ENCODE peak calls at places on chromosome 15, in five cellular contexts. I, O, Z, W and F are unnamed samples.

GRCh38 chr15:26372712-26373111 is 400.2 kb downstream of the GABRB3 start:
- DNase-seq in I (no peak), O (peak; percentile 5), Z (no peak), W (no peak), F (no peak)

GRCh38 chr15:90890839-90891238 is 6.5 kb downstream of the FES start:
- DNase-seq in I (no peak), O (no peak), Z (no peak), W (no peak), F (no peak)

GRCh38 chr15:50552238-50552637 is 5.8 kb upstream of the USP50 start:
- DNase-seq in I (no peak), O (no peak), Z (no peak), W (no peak), F (no peak)

GRCh38 chr15:99096173-99096893 is 8.5 kb upstream of the SYNM start:
- DNase-seq in I (no peak), O (no peak), Z (no peak), W (no peak), F (no peak)

GRCh38 chr15:98069256-98069655 is 108.8 kb downstream of the ARRDC4 start:
- DNase-seq in I (no peak), O (no peak), Z (no peak), W (no peak), F (no peak)

GRCh38 chr15:45364271-45364670 is 14.1 kb downstream of the GATM start:
- DNase-seq in I (no peak), O (no peak), Z (no peak), W (no peak), F (no peak)

GRCh38 chr15:35691176-35691761 is 145.3 kb upstream of the DPH6 start:
- DNase-seq in I (no peak), O (no peak), Z (no peak), W (no peak), F (no peak)

GRCh38 chr15:61367953-61368352 is 138.9 kb upstream of the RORA start:
- DNase-seq in I (no peak), O (peak; percentile 32), Z (no peak), W (no peak), F (no peak)

GRCh38 chr15:72358532-72359180 is 17.2 kb downstream of the HEXA start:
- DNase-seq in I (peak; percentile 37), O (no peak), Z (no peak), W (no peak), F (no peak)

GRCh38 chr15:82930466-82930865 is 22.1 kb downstream of the HOMER2 start:
- DNase-seq in I (no peak), O (no peak), Z (no peak), W (no peak), F (no peak)

GRCh38 chr15:72783563-72784232 is at the start of gene ADPGK:
- DNase-seq in I (peak; percentile 94), O (peak; percentile 93), Z (peak; percentile 90), W (peak; percentile 96), F (peak; percentile 94)

GRCh38 chr15:79886119-79886518 is 10.7 kb downstream of the MTHFS start:
- DNase-seq in I (no peak), O (no peak), Z (no peak), W (no peak), F (no peak)

GRCh38 chr15:40336129-40337122 is 4.3 kb downstream of the CCDC9B start:
- DNase-seq in I (no peak), O (peak; percentile 72), Z (no peak), W (peak; percentile 30), F (peak; percentile 20)

GRCh38 chr15:70033529-70034140 is 64.1 kb downstream of the TLE3 start:
- DNase-seq in I (no peak), O (no peak), Z (no peak), W (no peak), F (no peak)

GRCh38 chr15:67091073-67091965 is 25.9 kb downstream of the SMAD3 start:
- DNase-seq in I (peak; percentile 76), O (no peak), Z (peak; percentile 70), W (no peak), F (no peak)

GRCh38 chr15:28919201-28919627 is 33.4 kb downstream of the APBA2 start:
- DNase-seq in I (no peak), O (peak; percentile 35), Z (no peak), W (no peak), F (peak; percentile 53)

GRCh38 chr15:33587773-33588172 is 277.0 kb downstream of the RYR3 start:
- DNase-seq in I (no peak), O (no peak), Z (peak; percentile 66), W (no peak), F (no peak)

DNA sequence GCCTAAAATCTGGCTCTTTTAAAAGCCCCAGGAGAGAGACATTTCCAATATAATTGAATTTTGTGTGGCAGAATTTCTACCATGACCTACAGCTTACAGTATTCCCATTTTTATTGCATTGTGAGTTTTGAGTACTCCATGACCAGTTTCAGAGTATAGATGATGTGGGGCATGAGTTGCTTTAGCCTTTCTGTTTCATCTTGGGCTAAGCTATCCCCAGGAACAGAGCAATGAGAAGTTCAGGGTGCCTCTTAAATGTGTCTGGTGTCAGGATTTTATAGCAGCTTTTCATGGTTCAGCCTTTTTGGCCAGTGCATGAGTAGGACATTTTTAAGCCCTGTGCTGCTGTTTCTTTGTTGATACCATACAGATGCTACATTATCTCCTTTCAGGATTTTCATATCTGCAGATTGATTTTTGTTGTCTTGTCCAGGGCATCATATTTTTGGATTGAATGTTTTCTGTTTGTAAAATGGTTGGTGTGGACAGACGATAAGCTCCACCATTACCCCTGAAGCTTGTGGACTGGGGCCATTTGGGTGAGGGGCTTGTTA is 3.5 kb downstream of the ABHD2 start:
- DNase-seq in I (no peak), O (no peak), Z (no peak), W (no peak), F (no peak)
- H3K4me1 ChIP-seq in I (peaks cover 85% of the 10 kb centered on the region), O (peaks cover 22% of the 10 kb centered on the region), Z (peaks cover 24% of the 10 kb centered on the region), W (peaks cover 28% of the 10 kb centered on the region), F (peaks cover 43% of the 10 kb centered on the region)

DNA sequence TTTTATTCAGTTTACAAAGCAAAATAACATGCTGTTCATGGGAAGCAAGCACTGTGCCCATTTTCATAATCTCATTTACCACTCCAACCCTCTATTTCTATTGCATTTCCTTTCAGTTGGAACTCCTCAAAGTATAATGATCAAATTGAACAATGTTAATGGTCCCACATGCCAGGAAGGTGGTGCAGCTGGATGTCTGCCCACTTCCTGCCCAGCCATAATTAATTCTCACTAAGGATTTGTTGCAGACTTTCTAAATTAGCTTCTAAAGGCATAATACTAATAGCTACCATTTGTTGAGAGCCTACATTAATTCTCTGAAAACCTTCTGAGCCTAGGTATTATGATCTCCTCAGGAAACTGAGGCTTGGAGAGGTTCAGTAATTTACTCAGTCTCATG is 316.1 kb upstream of the TPM1 start:
- DNase-seq in I (no peak), O (no peak), Z (no peak), W (no peak), F (no peak)
- H3K4me3 ChIP-seq in I (no peak overlapping the region), O (no peak overlapping the region), Z (no peak overlapping the region), W (no peak overlapping the region), F (no peak overlapping the region)

GRCh38 chr15:57507111-57507510 is 84.6 kb upstream of the MYZAP start:
- DNase-seq in I (no peak), O (no peak), Z (no peak), W (no peak), F (no peak)
- H3K4me1 ChIP-seq in I (peaks cover 85% of the 10 kb centered on the region), O (peaks cover 24% of the 10 kb centered on the region), Z (peaks cover 30% of the 10 kb centered on the region), W (no peaks in the 10 kb centered on the region), F (no peaks in the 10 kb centered on the region)

GRCh38 chr15:43104426-43104825 is 1.4 kb downstream of the UBR1 start:
- DNase-seq in I (no peak), O (no peak), Z (no peak), W (no peak), F (no peak)

GRCh38 chr15:43105778-43106485 is at the start of gene UBR1:
- DNase-seq in I (peak; percentile 90), O (peak; percentile 97), Z (peak; percentile 91), W (peak; percentile 97), F (peak; percentile 89)

GRCh38 chr15:43102181-43102580 is 3.7 kb downstream of the UBR1 start:
- DNase-seq in I (no peak), O (no peak), Z (no peak), W (no peak), F (no peak)

GRCh38 chr15:43105077-43105769 is 615 bp downstream of the UBR1 start:
- DNase-seq in I (peak; percentile 30), O (peak; percentile 18), Z (peak; percentile 27), W (peak; percentile 63), F (peak; percentile 21)

GRCh38 chr15:43103939-43104338 is 1.9 kb downstream of the UBR1 start:
- DNase-seq in I (no peak), O (no peak), Z (no peak), W (no peak), F (no peak)
- H3K4me3 ChIP-seq in I (peak overlapping the region; percentile 57), O (no peak overlapping the region), Z (no peak overlapping the region), W (peak overlapping the region; percentile 91), F (no peak overlapping the region)

DNA sequence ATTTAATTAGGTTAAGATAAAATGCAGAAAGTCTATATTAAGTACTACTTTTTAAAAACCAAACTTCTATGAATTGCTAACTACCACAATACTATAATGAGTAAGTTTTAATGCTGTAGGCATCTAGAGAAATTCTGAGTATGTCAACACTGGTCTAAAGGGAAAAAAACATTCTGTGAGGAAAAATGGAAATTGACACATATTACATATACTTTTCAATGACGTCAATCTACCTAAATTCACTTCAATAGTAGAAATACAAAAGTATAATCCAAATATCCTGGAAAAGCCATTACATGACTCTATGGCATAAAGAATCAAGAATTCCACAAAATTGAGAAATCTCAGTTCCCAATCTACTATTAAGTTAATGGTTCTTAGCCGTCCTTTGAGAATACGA is 2.2 kb downstream of the SECISBP2L start:
- DNase-seq in I (no peak), O (no peak), Z (no peak), W (no peak), F (no peak)
- H3K4me1 ChIP-seq in I (peaks cover 57% of the 10 kb centered on the region), O (peaks cover 16% of the 10 kb centered on the region), Z (peaks cover 3% of the 10 kb centered on the region), W (peaks cover 23% of the 10 kb centered on the region), F (peaks cover 33% of the 10 kb centered on the region)

DNA sequence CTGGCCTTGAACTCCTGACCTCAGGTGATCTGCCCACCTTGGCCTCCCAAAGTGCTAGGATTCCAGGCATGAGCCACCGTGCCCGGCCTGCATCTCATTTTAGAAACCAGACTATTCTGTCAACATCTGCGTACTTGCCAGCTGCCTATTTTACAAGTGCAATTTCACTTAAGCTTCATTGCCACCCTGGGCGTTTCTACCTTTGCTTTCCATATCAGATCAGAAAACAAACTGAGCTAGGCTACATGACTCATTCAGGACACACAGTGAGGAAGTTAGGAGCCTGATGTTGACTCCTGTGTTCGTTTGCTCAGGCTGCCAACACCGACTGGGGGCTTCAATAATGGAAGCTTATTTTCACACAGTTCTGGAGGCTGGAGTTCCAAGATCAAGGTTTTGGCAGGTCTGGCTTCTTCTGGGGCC is 42.3 kb upstream of the KLHL25 start:
- DNase-seq in I (peak; percentile 77), O (no peak), Z (no peak), W (no peak), F (no peak)
- H3K4me3 ChIP-seq in I (no peak overlapping the region), O (no peak overlapping the region), Z (no peak overlapping the region), W (no peak overlapping the region), F (no peak overlapping the region)

GRCh38 chr15:74227968-74228722 is 8.0 kb upstream of the CCDC33 start:
- DNase-seq in I (peak; percentile 45), O (no peak), Z (no peak), W (no peak), F (no peak)
- H3K4me1 ChIP-seq in I (peaks cover 12% of the 10 kb centered on the region), O (peaks cover 27% of the 10 kb centered on the region), Z (peaks cover 6% of the 10 kb centered on the region), W (no peaks in the 10 kb centered on the region), F (peaks cover 14% of the 10 kb centered on the region)